ENCODE peak calls at places on chromosomes 6 and 20, in ten cellular contexts. One of them, this sample, is unnamed.

GRCh38 chr20:56187791-56188190 is 60.7 kb upstream of the MC3R start:
- DNase-seq in GM23248: peak
- DNase-seq in mucosa of descending colon: peak
- DNase-seq in psoas muscle: no peak
- DNase-seq in GM12878: no peak
- DNase-seq in AG10803: peak
- DNase-seq in heart left ventricle: no peak
- DNase-seq in AG09309: no peak
- DNase-seq in pancreas: no peak
- DNase-seq in hepatocyte: no peak
- DNase-seq in this sample: no peak

GRCh38 chr6:9766240-9766915 is 648.5 kb downstream of the TFAP2A start:
- DNase-seq in GM23248: peak
- DNase-seq in mucosa of descending colon: no peak
- DNase-seq in AG10803: peak
- DNase-seq in GM12878: peak
- DNase-seq in AG09309: peak
- DNase-seq in pancreas: no peak
- DNase-seq in heart left ventricle: no peak
- DNase-seq in hepatocyte: peak
- DNase-seq in psoas muscle: no peak
- DNase-seq in this sample: peak

GRCh38 chr6:43737272-43738081 is 32.5 kb upstream of the VEGFA start:
- DNase-seq in pancreas: no peak
- DNase-seq in mucosa of descending colon: no peak
- DNase-seq in AG10803: peak
- DNase-seq in AG09309: no peak
- DNase-seq in psoas muscle: no peak
- DNase-seq in heart left ventricle: no peak
- DNase-seq in GM23248: no peak
- DNase-seq in hepatocyte: peak
- DNase-seq in GM12878: no peak
- DNase-seq in this sample: peak

GRCh38 chr6:41049955-41050354 is 3.0 kb upstream of the APOBEC2 start:
- DNase-seq in hepatocyte: no peak
- DNase-seq in pancreas: no peak
- DNase-seq in AG09309: no peak
- DNase-seq in AG10803: no peak
- DNase-seq in GM23248: no peak
- DNase-seq in GM12878: no peak
- DNase-seq in heart left ventricle: no peak
- DNase-seq in psoas muscle: no peak
- DNase-seq in mucosa of descending colon: no peak
- DNase-seq in this sample: no peak

GRCh38 chr20:59147197-59147596 is 16.4 kb upstream of the ZNF831 start:
- DNase-seq in GM23248: no peak
- DNase-seq in hepatocyte: no peak
- DNase-seq in pancreas: no peak
- DNase-seq in psoas muscle: no peak
- DNase-seq in GM12878: no peak
- DNase-seq in AG10803: no peak
- DNase-seq in mucosa of descending colon: no peak
- DNase-seq in heart left ventricle: no peak
- DNase-seq in AG09309: no peak
- DNase-seq in this sample: no peak

GRCh38 chr6:106820412-106820852 is 154.1 kb downstream of the CD24 start:
- DNase-seq in psoas muscle: no peak
- DNase-seq in hepatocyte: no peak
- DNase-seq in mucosa of descending colon: no peak
- DNase-seq in GM23248: peak
- DNase-seq in AG09309: no peak
- DNase-seq in GM12878: no peak
- DNase-seq in pancreas: no peak
- DNase-seq in AG10803: peak
- DNase-seq in heart left ventricle: no peak
- DNase-seq in this sample: peak

GRCh38 chr6:170088349-170088951 is 202.4 kb downstream of the DLL1 start:
- DNase-seq in mucosa of descending colon: no peak
- DNase-seq in pancreas: peak
- DNase-seq in heart left ventricle: peak
- DNase-seq in hepatocyte: no peak
- DNase-seq in AG10803: no peak
- DNase-seq in psoas muscle: no peak
- DNase-seq in GM12878: no peak
- DNase-seq in GM23248: no peak
- DNase-seq in AG09309: no peak
- DNase-seq in this sample: no peak

GRCh38 chr20:8981482-8981881 is 87.4 kb upstream of the PLCB4 start:
- DNase-seq in mucosa of descending colon: no peak
- DNase-seq in heart left ventricle: no peak
- DNase-seq in pancreas: no peak
- DNase-seq in hepatocyte: no peak
- DNase-seq in AG10803: no peak
- DNase-seq in AG09309: no peak
- DNase-seq in GM12878: no peak
- DNase-seq in GM23248: no peak
- DNase-seq in psoas muscle: no peak
- DNase-seq in this sample: no peak

GRCh38 chr20:12153616-12154015 is 235.9 kb downstream of the BTBD3 start:
- DNase-seq in AG10803: peak
- DNase-seq in GM23248: no peak
- DNase-seq in pancreas: no peak
- DNase-seq in mucosa of descending colon: no peak
- DNase-seq in AG09309: no peak
- DNase-seq in GM12878: no peak
- DNase-seq in hepatocyte: no peak
- DNase-seq in heart left ventricle: no peak
- DNase-seq in psoas muscle: no peak
- DNase-seq in this sample: peak

GRCh38 chr6:117169781-117170281 is 95.5 kb upstream of the VGLL2 start:
- DNase-seq in hepatocyte: no peak
- DNase-seq in psoas muscle: no peak
- DNase-seq in AG09309: no peak
- DNase-seq in AG10803: no peak
- DNase-seq in heart left ventricle: no peak
- DNase-seq in GM12878: no peak
- DNase-seq in GM23248: no peak
- DNase-seq in pancreas: no peak
- DNase-seq in mucosa of descending colon: no peak
- DNase-seq in this sample: no peak

GRCh38 chr20:61919239-61919638 is 146.4 kb downstream of the TAF4 start:
- DNase-seq in heart left ventricle: peak
- DNase-seq in hepatocyte: no peak
- DNase-seq in GM23248: no peak
- DNase-seq in mucosa of descending colon: no peak
- DNase-seq in AG10803: no peak
- DNase-seq in GM12878: no peak
- DNase-seq in pancreas: peak
- DNase-seq in AG09309: no peak
- DNase-seq in psoas muscle: no peak
- DNase-seq in this sample: no peak

DNA sequence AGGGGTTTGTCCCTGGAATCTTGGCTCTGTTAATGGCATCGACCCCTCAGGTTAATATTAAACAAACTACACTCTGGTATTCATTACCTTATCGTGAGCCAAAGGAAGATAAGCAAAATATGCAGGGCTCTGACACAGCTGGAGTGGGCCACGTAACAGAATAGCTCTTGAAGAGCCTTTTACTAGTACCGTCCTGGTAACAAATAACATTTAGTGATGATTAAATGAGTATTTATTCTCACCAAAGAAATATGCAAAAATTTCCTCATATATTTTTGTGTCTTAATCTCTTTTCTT is 20.1 kb upstream of the UTRN start:
- DNase-seq in pancreas: no peak
- DNase-seq in mucosa of descending colon: no peak
- DNase-seq in AG09309: no peak
- DNase-seq in psoas muscle: no peak
- DNase-seq in GM23248: peak
- DNase-seq in hepatocyte: peak
- DNase-seq in heart left ventricle: no peak
- DNase-seq in AG10803: no peak
- DNase-seq in GM12878: no peak
- DNase-seq in this sample: peak
- H3K4me3 ChIP-seq in pancreas: no peak
- H3K4me3 ChIP-seq in mucosa of descending colon: no peak
- H3K4me3 ChIP-seq in AG09309: no peak
- H3K4me3 ChIP-seq in psoas muscle: no peak
- H3K4me3 ChIP-seq in GM23248: peak
- H3K4me3 ChIP-seq in hepatocyte: no peak
- H3K4me3 ChIP-seq in heart left ventricle: no peak
- H3K4me3 ChIP-seq in AG10803: no peak
- H3K4me3 ChIP-seq in GM12878: no peak
- H3K4me3 ChIP-seq in this sample: no peak

DNA sequence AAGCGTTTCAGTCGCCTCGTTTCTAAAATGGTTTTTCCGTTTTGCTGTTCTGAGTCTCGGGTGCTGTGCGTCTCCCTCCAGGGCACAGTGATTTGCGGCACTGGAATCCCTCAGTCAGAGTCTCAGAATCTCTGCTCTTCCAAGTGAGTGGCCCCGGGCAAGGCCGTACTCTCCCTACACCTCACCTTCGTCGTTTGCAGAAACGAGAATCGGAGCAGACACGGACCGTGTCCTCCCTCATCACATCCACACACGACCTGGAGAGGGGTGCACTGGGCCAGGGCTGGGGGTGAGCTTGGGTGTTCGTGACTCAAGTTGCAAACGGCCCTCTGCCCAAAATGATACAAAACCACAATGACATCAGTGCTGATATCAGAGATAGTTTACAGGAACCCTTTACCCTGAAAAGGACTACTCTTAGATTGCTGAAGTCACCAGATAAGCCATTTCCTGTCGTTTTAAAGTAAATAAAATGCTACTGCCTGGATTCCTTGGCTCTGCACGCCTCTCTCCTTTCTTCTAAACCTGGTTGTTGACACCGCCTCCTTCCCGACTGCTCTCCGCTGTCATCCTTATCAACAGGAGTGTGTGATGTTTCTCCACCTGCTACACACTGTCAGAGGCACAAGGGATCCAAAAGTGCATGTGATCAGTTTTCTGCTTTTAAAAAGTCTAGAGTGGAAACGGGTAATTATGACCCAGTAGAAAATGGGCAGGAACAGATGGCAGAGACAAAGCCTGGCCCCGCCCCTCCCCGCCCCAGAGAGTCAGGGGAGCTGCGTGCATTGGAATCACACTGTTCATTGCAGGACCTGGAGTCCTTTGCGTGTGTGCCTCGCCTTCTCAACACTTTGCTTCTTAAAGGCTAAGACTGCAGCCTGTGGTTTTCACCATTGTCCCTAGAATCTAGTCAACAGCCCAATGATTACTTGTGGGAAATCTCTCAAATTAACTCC is 38.5 kb downstream of the KIF25 start:
- DNase-seq in psoas muscle: no peak
- DNase-seq in mucosa of descending colon: peak
- DNase-seq in heart left ventricle: peak
- DNase-seq in GM23248: peak
- DNase-seq in AG09309: no peak
- DNase-seq in hepatocyte: peak
- DNase-seq in AG10803: peak
- DNase-seq in pancreas: no peak
- DNase-seq in GM12878: no peak
- DNase-seq in this sample: no peak
- H3K4me3 ChIP-seq in psoas muscle: peak
- H3K4me3 ChIP-seq in mucosa of descending colon: no peak
- H3K4me3 ChIP-seq in heart left ventricle: peak
- H3K4me3 ChIP-seq in GM23248: peak
- H3K4me3 ChIP-seq in AG09309: peak
- H3K4me3 ChIP-seq in hepatocyte: peak
- H3K4me3 ChIP-seq in AG10803: peak
- H3K4me3 ChIP-seq in pancreas: no peak
- H3K4me3 ChIP-seq in GM12878: no peak
- H3K4me3 ChIP-seq in this sample: peak

GRCh38 chr6:111458670-111459232 is 24.3 kb downstream of the REV3L start:
- DNase-seq in pancreas: no peak
- DNase-seq in mucosa of descending colon: no peak
- DNase-seq in hepatocyte: no peak
- DNase-seq in GM23248: no peak
- DNase-seq in AG09309: no peak
- DNase-seq in heart left ventricle: no peak
- DNase-seq in AG10803: no peak
- DNase-seq in psoas muscle: no peak
- DNase-seq in GM12878: no peak
- DNase-seq in this sample: no peak

GRCh38 chr6:111462770-111463391 is 20.1 kb downstream of the REV3L start:
- DNase-seq in mucosa of descending colon: no peak
- DNase-seq in GM23248: peak
- DNase-seq in hepatocyte: peak
- DNase-seq in AG09309: no peak
- DNase-seq in psoas muscle: no peak
- DNase-seq in AG10803: peak
- DNase-seq in heart left ventricle: no peak
- DNase-seq in pancreas: no peak
- DNase-seq in GM12878: no peak
- DNase-seq in this sample: peak

GRCh38 chr6:111464184-111464583 is 18.8 kb downstream of the REV3L start:
- DNase-seq in GM23248: no peak
- DNase-seq in psoas muscle: no peak
- DNase-seq in mucosa of descending colon: no peak
- DNase-seq in AG09309: no peak
- DNase-seq in AG10803: no peak
- DNase-seq in pancreas: no peak
- DNase-seq in GM12878: no peak
- DNase-seq in heart left ventricle: no peak
- DNase-seq in hepatocyte: no peak
- DNase-seq in this sample: peak

GRCh38 chr6:111456208-111456607 is 26.8 kb downstream of the REV3L start:
- DNase-seq in hepatocyte: no peak
- DNase-seq in mucosa of descending colon: no peak
- DNase-seq in AG09309: no peak
- DNase-seq in AG10803: no peak
- DNase-seq in pancreas: no peak
- DNase-seq in GM12878: no peak
- DNase-seq in psoas muscle: no peak
- DNase-seq in GM23248: peak
- DNase-seq in heart left ventricle: no peak
- DNase-seq in this sample: peak

GRCh38 chr6:111461860-111462259 is 21.2 kb downstream of the REV3L start:
- DNase-seq in GM23248: peak
- DNase-seq in GM12878: no peak
- DNase-seq in hepatocyte: no peak
- DNase-seq in AG09309: no peak
- DNase-seq in heart left ventricle: no peak
- DNase-seq in pancreas: no peak
- DNase-seq in AG10803: no peak
- DNase-seq in psoas muscle: no peak
- DNase-seq in mucosa of descending colon: no peak
- DNase-seq in this sample: peak
- H3K4me3 ChIP-seq in GM23248: peak
- H3K4me3 ChIP-seq in GM12878: peak
- H3K4me3 ChIP-seq in hepatocyte: no peak
- H3K4me3 ChIP-seq in AG09309: no peak
- H3K4me3 ChIP-seq in heart left ventricle: no peak
- H3K4me3 ChIP-seq in pancreas: no peak
- H3K4me3 ChIP-seq in AG10803: no peak
- H3K4me3 ChIP-seq in psoas muscle: no peak
- H3K4me3 ChIP-seq in mucosa of descending colon: no peak
- H3K4me3 ChIP-seq in this sample: no peak

DNA sequence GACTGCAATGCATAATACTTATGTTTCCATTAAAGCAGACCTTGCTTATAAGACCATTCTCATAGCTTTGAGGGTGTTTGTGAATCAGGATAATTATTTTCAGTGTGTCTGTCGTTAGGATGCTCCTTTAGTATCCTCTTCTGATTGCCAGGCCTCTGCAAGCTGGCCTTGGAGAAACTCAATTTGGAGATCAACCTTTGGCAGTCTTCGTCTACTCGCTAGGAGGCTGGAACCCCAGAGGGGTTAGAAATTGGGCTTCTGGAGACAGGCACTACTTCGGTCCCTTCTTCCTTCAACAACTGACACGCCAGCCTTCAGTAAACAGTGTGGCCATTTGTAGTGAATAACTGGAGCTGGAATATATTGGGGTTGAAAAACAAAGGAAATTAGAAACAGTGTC is 100.8 kb upstream of the CITED2 start:
- DNase-seq in heart left ventricle: no peak
- DNase-seq in GM23248: no peak
- DNase-seq in pancreas: no peak
- DNase-seq in AG10803: no peak
- DNase-seq in psoas muscle: no peak
- DNase-seq in mucosa of descending colon: no peak
- DNase-seq in AG09309: no peak
- DNase-seq in GM12878: no peak
- DNase-seq in hepatocyte: no peak
- DNase-seq in this sample: no peak
- H3K4me3 ChIP-seq in heart left ventricle: no peak
- H3K4me3 ChIP-seq in GM23248: no peak
- H3K4me3 ChIP-seq in pancreas: no peak
- H3K4me3 ChIP-seq in AG10803: no peak
- H3K4me3 ChIP-seq in psoas muscle: no peak
- H3K4me3 ChIP-seq in mucosa of descending colon: no peak
- H3K4me3 ChIP-seq in AG09309: no peak
- H3K4me3 ChIP-seq in GM12878: no peak
- H3K4me3 ChIP-seq in hepatocyte: no peak
- H3K4me3 ChIP-seq in this sample: no peak

This sample was measured in choroid plexus epithelial cell.